ENCODE peak calls at places on chromosomes 11 and 22, in four cellular contexts. N, H, S and I are unnamed samples.

GRCh38 chr11:44358713-44359112 is 48.8 kb upstream of the ALX4 start:
- DNase-seq in N (no peak), H (no peak), S (no peak), I (no peak)

GRCh38 chr22:17972385-17973181 is 51.8 kb downstream of the MICAL3 start:
- DNase-seq in N (no peak), S (peak), H (peak), I (no peak)

GRCh38 chr11:65493367-65494176 is 5.3 kb upstream of the MALAT1 start:
- DNase-seq in S (peak), N (peak), H (no peak), I (peak)

GRCh38 chr11:6647836-6648235 is 7.8 kb downstream of the DCHS1 start:
- DNase-seq in H (no peak), N (no peak), S (no peak), I (no peak)

GRCh38 chr11:106327134-106327533 is 249.7 kb downstream of the AASDHPPT start:
- DNase-seq in H (no peak), S (no peak), N (no peak), I (no peak)

GRCh38 chr11:132911186-132911585 is 621.1 kb downstream of the OPCML start:
- DNase-seq in H (no peak), S (peak), N (no peak), I (no peak)

GRCh38 chr11:117851852-117852251 is 24.6 kb downstream of the FXYD6 start:
- DNase-seq in S (no peak), H (no peak), N (no peak), I (no peak)

GRCh38 chr22:50473855-50474671 is 772 bp downstream of the SBF1 start:
- DNase-seq in N (no peak), S (peak), H (peak), I (no peak)

GRCh38 chr11:48150213-48150612 is 66.4 kb upstream of the OR4B1 start:
- DNase-seq in H (no peak), S (peak), N (no peak), I (no peak)

GRCh38 chr11:61331636-61332035 is 1.3 kb downstream of the DDB1 start:
- DNase-seq in H (no peak), S (no peak), N (no peak), I (no peak)

GRCh38 chr11:100830978-100831732 is 144.1 kb downstream of the ARHGAP42 start:
- DNase-seq in N (peak), H (no peak), S (peak), I (no peak)

GRCh38 chr11:114108501-114109205 is 49.1 kb downstream of the ZBTB16 start:
- DNase-seq in N (no peak), H (no peak), S (no peak), I (no peak)

DNA sequence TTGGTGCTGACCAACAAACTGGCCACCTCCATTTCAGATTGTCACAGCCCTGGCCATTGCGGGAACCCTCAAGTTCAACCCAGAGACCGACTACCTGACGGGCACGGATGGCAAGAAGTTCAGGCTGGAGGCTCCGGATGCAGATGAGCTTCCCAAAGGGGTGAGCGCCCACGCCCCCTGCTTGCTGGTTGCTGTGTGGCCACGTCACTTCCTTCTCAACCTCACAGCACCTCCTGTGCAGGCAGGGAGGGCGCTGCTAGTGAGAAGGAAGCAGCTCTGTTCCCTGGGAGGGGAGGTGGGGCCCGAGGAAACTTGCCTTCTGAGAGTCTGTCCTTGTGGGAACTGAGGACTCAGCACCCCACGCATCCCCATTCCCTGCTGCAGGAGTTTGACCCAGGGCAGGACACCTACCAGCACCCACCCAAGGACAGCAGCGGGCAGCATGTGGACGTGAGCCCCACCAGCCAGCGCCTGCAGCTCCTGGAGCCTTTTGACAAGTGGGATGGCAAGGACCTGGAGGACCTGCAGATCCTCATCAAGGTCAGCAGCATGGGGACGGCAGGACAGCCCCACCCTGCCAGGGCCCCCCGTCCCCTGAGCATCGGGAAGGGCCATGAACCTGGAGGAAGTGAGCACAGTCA is 19.3 kb downstream of the POLR3H start:
- DNase-seq in N (no peak), H (peak), S (peak), I (no peak)
- TF ChIP-seq CTCF in N (no peak), H (no peak), S (peak), I (no peak)

GRCh38 chr22:30219049-30219448 is 27.5 kb downstream of the LIF start:
- DNase-seq in S (no peak), H (no peak), N (no peak), I (no peak)
- TF ChIP-seq CTCF in S (peak), H (no peak), N (no peak), I (peak)

GRCh38 chr11:21928834-21929233 is 264.1 kb upstream of the ANO5 start:
- DNase-seq in H (no peak), S (no peak), N (no peak), I (no peak)

GRCh38 chr11:21927628-21928027 is 265.3 kb upstream of the ANO5 start:
- DNase-seq in N (no peak), S (no peak), H (no peak), I (no peak)

GRCh38 chr11:21931436-21932101 is 261.3 kb upstream of the ANO5 start:
- DNase-seq in H (no peak), S (no peak), N (no peak), I (no peak)

DNA sequence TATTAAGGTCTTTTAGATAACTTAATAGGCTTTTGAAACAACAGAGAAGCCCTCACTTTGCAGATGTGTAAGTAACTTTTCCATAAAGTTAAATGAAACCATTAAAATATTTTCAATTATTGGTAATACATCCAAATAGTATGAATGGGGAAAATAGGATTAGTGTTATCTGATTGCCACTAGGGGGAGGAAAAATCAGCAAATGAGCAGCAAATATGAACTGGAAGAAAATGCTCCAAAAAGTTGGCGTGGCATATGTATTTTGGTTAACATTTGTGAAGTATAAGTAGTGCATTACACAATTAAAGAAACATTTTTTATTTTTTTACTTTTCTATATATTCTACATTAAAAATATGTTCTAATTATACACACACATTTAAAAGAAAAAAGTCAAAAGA is 259.8 kb upstream of the ANO5 start:
- DNase-seq in S (no peak), H (no peak), N (no peak), I (no peak)
- TF ChIP-seq CTCF in S (no peak), H (no peak), N (no peak), I (peak)

GRCh38 chr11:41971592-41971991 is 512.1 kb upstream of the LRRC4C start:
- DNase-seq in H (no peak), N (no peak), S (no peak), I (no peak)
- TF ChIP-seq CTCF in H (no peak), N (no peak), S (no peak), I (no peak)